ENCODE peak calls at places on chromosomes 6 and 20, in six cellular contexts. L is HepG2, T is A549, R is endothelial cell of umbilical vein, W is GM12878, F is K562. J is an unnamed sample.

GRCh38 chr6:8219352-8219943 is 117.1 kb upstream of the EEF1E1 start:
- DNase-seq in L (peak; percentile 53), T (peak; percentile 48), R (peak; percentile 62), W (no peak), F (peak; percentile 61), J (peak; percentile 57)

GRCh38 chr6:33663727-33664449 is 42.8 kb downstream of the ITPR3 start:
- DNase-seq in L (no peak), T (no peak), R (no peak), W (no peak), F (no peak), J (no peak)

GRCh38 chr6:119541132-119541905 is 191.8 kb upstream of the MAN1A1 start:
- DNase-seq in L (no peak), T (no peak), R (no peak), W (no peak), F (no peak), J (no peak)

GRCh38 chr6:124294572-124294971 is 490.9 kb downstream of the NKAIN2 start:
- DNase-seq in L (no peak), T (no peak), R (no peak), W (no peak), F (no peak), J (no peak)

GRCh38 chr6:29943053-29943966 is 978 bp downstream of the HLA-A start:
- DNase-seq in L (no peak), T (no peak), R (peak; percentile 36), W (no peak), F (no peak), J (no peak)

GRCh38 chr6:43948527-43949450 is 178.5 kb downstream of the MRPL14 start:
- DNase-seq in L (no peak), T (no peak), R (no peak), W (no peak), F (no peak), J (no peak)

GRCh38 chr20:35489717-35490116 is 34.3 kb downstream of the CEP250 start:
- DNase-seq in L (no peak), T (no peak), R (no peak), W (no peak), F (no peak), J (peak; percentile 25)

GRCh38 chr6:89360415-89360999 is 8.0 kb upstream of the UBE2J1 start:
- DNase-seq in L (no peak), T (no peak), R (no peak), W (no peak), F (no peak), J (peak; percentile 31)

GRCh38 chr6:110404602-110405001 is 10.8 kb downstream of the DDO start:
- DNase-seq in L (no peak), T (no peak), R (no peak), W (no peak), F (no peak), J (peak; percentile 26)

GRCh38 chr6:3785745-3786098 is 34.2 kb upstream of the PXDC1 start:
- DNase-seq in L (no peak), T (no peak), R (no peak), W (no peak), F (no peak), J (no peak)

GRCh38 chr6:3784423-3784822 is 32.9 kb upstream of the PXDC1 start:
- DNase-seq in L (no peak), T (no peak), R (no peak), W (no peak), F (no peak), J (no peak)

GRCh38 chr6:3788408-3789017 is 37.0 kb upstream of the PXDC1 start:
- DNase-seq in L (peak; percentile 79), T (no peak), R (no peak), W (no peak), F (no peak), J (no peak)

GRCh38 chr6:3784885-3785744 is 33.6 kb upstream of the PXDC1 start:
- DNase-seq in L (no peak), T (no peak), R (no peak), W (no peak), F (no peak), J (no peak)

GRCh38 chr6:3786131-3786530 is 34.6 kb upstream of the PXDC1 start:
- DNase-seq in L (no peak), T (no peak), R (no peak), W (no peak), F (no peak), J (no peak)
- TF ChIP-seq MYC in L (no peak), T (no peak), R (no peak), W (no peak), F (no peak), J (no peak)

GRCh38 chr20:24964518-24964838 is 15.4 kb downstream of the CST7 start:
- DNase-seq in L (no peak), T (no peak), R (no peak), W (no peak), F (no peak), J (no peak)
- TF ChIP-seq POLR2A in L (no peak), T (no peak), R (no peak), W (no peak), F (no peak), J (no peak)

DNA sequence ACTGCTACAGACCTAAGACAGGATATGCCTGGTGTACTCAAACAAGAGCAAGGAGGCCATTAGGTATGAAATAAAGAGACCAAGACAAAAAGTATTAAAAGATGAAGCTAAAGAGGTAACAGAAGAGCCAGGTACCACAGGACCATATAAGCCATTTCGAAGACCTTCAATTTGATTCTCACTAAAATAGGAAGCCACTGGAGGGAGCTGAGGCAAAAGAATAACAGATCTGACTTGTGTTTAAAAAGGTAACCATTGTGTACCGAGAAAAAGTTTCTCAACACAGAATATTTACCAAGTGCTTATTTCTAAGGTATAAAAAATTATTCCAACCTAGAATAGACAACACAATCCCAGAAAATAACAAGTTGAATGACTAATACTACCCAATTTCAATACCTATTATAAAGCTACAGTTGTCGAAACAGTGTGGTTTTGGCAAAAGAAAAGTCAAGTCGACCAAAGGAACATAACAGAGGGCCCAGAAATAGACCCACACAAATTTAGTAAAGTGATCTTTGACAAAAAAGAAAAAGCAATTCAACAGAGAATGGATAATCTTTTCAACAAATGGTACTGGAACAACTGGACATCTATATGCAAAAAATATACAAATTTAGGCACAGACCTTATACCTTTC is 125.3 kb upstream of the DST start:
- DNase-seq in L (no peak), T (no peak), R (no peak), W (no peak), F (no peak), J (no peak)
- TF ChIP-seq MYC in L (no peak), T (no peak), R (no peak), W (no peak), F (no peak), J (no peak)

GRCh38 chr6:15246217-15247211 is 645 bp downstream of the JARID2 start:
- DNase-seq in L (no peak), T (no peak), R (no peak), W (no peak), F (no peak), J (peak; percentile 64)

GRCh38 chr6:15247214-15247749 is 1.4 kb downstream of the JARID2 start:
- DNase-seq in L (no peak), T (no peak), R (no peak), W (no peak), F (no peak), J (peak; percentile 32)

GRCh38 chr6:15250440-15251168 is 4.7 kb downstream of the JARID2 start:
- DNase-seq in L (no peak), T (no peak), R (no peak), W (no peak), F (no peak), J (no peak)

GRCh38 chr6:15249371-15250019 is 3.6 kb downstream of the JARID2 start:
- DNase-seq in L (no peak), T (no peak), R (no peak), W (no peak), F (no peak), J (peak; percentile 45)

DNA sequence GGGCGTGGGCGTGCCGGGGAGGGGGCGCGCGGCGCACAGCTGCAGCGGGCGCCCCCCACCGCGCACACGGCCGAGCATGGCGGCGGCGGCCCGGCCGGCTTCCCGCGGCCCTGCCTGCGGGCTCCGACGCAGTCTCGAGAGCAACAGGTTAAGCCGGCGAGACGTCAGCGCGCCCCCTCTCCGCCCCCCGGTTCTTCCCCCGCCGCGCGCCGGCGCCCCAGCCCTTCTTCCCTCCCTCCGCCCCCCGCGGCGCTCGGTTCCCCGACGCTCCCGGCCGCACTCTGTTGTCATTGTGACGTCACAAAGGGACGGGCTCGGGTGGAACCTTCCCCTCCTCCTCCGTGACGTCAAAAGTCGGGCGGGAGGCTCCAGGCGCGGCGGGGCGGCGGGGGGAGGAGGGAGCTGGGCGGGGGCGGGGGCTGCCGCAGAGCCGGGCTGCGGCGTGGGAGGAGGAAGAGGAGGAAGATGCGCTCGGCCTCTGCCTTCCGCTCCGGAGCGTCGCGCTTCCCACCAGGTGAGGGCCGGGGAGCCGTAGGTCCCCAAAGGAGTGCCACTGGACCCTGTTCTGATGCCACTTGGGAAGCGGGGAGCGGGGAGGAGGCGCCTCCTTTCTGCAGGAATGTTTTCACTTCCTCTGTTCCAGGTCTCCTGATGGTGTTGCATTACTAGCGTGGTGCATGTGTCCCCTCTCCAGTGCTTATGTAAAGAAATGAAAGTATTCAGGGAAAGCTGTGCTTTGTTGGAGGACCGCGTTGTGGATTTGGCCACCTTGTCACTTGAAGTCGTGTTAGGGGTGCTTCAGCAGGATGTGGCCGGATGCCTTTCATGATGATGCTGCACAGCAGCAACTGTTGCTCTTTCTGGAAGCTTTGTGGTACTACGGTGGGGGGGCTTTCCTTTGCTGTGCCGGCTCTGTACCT is 2.8 kb downstream of the JARID2 start:
- DNase-seq in L (peak; percentile 93), T (peak; percentile 84), R (peak; percentile 89), W (peak; percentile 67), F (peak; percentile 98), J (peak; percentile 99)
- TF ChIP-seq POLR2A in L (peak; percentile 51), T (peak; percentile 48), R (no peak), W (peak; percentile 63), F (peak; percentile 43), J (no peak)

GRCh38 chr6:135568366-135568765 is 70.8 kb upstream of the AHI1 start:
- DNase-seq in L (no peak), T (no peak), R (peak; percentile 93), W (peak; percentile 7), F (peak; percentile 15), J (no peak)
- TF ChIP-seq MYC in L (no peak), T (no peak), R (no peak), W (no peak), F (no peak), J (peak; percentile 29)

GRCh38 chr20:52972965-52973819 is 1.0 kb downstream of the TSHZ2 start:
- DNase-seq in L (no peak), T (no peak), R (no peak), W (no peak), F (no peak), J (no peak)
- TF ChIP-seq POLR2A in L (no peak), T (no peak), R (no peak), W (no peak), F (no peak), J (no peak)

GRCh38 chr6:87154641-87155271 is 609 bp upstream of the ZNF292 start:
- DNase-seq in L (no peak), T (peak; percentile 34), R (no peak), W (peak; percentile 89), F (peak; percentile 52), J (peak; percentile 91)
- TF ChIP-seq MYC in L (no peak), T (no peak), R (no peak), W (no peak), F (no peak), J (no peak)

DNA sequence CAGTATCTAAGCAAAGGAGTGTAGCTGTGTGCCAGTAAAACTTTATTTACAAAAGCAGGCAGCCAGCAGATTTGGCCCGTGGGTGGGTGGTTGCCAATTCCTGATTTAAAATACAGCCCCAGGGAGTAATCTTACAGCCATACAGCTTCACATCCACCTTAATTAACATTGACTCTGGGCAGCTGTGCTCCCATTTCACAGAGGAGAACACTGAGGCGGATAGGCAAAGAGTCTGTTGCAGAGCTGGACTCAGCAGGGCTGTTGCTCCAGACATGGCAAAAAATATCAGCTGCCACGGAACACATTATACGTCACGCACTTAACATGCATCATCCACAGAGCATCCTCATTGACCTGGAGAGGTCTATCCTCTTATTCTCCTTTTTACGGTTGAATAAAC is 289.9 kb downstream of the DHX35 start:
- DNase-seq in L (no peak), T (no peak), R (no peak), W (no peak), F (no peak), J (no peak)
- TF ChIP-seq POLR2A in L (no peak), T (no peak), R (no peak), W (no peak), F (no peak), J (no peak)

J was measured in NB4.